ENCODE peak calls at places on chromosome 11, in seven cellular contexts. One of them, this sample, is unnamed.

GRCh38 chr11:34208266-34209135 is 103.1 kb downstream of the NAT10 start:
- DNase-seq in fibroblast of mammary gland: peak; percentile 30
- DNase-seq in AG10803: no peak
- DNase-seq in pancreas: no peak
- DNase-seq in ovary: no peak
- DNase-seq in upper lobe of right lung: no peak
- DNase-seq in GM12878: no peak
- DNase-seq in this sample: peak; percentile 59

GRCh38 chr11:126175261-126175885 is 36.1 kb downstream of the RPUSD4 start:
- DNase-seq in fibroblast of mammary gland: peak; percentile 54
- DNase-seq in AG10803: peak; percentile 66
- DNase-seq in pancreas: no peak
- DNase-seq in ovary: no peak
- DNase-seq in upper lobe of right lung: no peak
- DNase-seq in GM12878: no peak
- DNase-seq in this sample: peak; percentile 65

GRCh38 chr11:113839842-113840241 is 35.5 kb downstream of the USP28 start:
- DNase-seq in fibroblast of mammary gland: no peak
- DNase-seq in AG10803: no peak
- DNase-seq in pancreas: no peak
- DNase-seq in ovary: no peak
- DNase-seq in upper lobe of right lung: no peak
- DNase-seq in GM12878: peak; percentile 47
- DNase-seq in this sample: no peak

GRCh38 chr11:107293677-107294344 is 163.8 kb downstream of the CWF19L2 start:
- DNase-seq in fibroblast of mammary gland: no peak
- DNase-seq in AG10803: no peak
- DNase-seq in pancreas: no peak
- DNase-seq in ovary: no peak
- DNase-seq in upper lobe of right lung: no peak
- DNase-seq in GM12878: no peak
- DNase-seq in this sample: no peak

GRCh38 chr11:57940044-57940781 is 83.5 kb upstream of the OR9Q1 start:
- DNase-seq in fibroblast of mammary gland: no peak
- DNase-seq in AG10803: no peak
- DNase-seq in pancreas: no peak
- DNase-seq in ovary: no peak
- DNase-seq in upper lobe of right lung: no peak
- DNase-seq in GM12878: no peak
- DNase-seq in this sample: no peak

GRCh38 chr11:74570266-74571061 is 21.9 kb upstream of the POLD3 start:
- DNase-seq in fibroblast of mammary gland: peak; percentile 52
- DNase-seq in AG10803: peak; percentile 37
- DNase-seq in pancreas: no peak
- DNase-seq in ovary: peak; percentile 58
- DNase-seq in upper lobe of right lung: no peak
- DNase-seq in GM12878: no peak
- DNase-seq in this sample: peak; percentile 60

GRCh38 chr11:32006799-32007388 is 84.0 kb upstream of the RCN1 start:
- DNase-seq in fibroblast of mammary gland: peak; percentile 50
- DNase-seq in AG10803: peak; percentile 54
- DNase-seq in pancreas: no peak
- DNase-seq in ovary: no peak
- DNase-seq in upper lobe of right lung: no peak
- DNase-seq in GM12878: peak; percentile 11
- DNase-seq in this sample: peak; percentile 60

GRCh38 chr11:119828819-119829218 is 99.8 kb upstream of the NECTIN1 start:
- DNase-seq in fibroblast of mammary gland: no peak
- DNase-seq in AG10803: no peak
- DNase-seq in pancreas: no peak
- DNase-seq in ovary: no peak
- DNase-seq in upper lobe of right lung: no peak
- DNase-seq in GM12878: no peak
- DNase-seq in this sample: no peak

GRCh38 chr11:66701432-66702240 is 23.9 kb upstream of the RBM4B start:
- DNase-seq in fibroblast of mammary gland: no peak
- DNase-seq in AG10803: no peak
- DNase-seq in pancreas: no peak
- DNase-seq in ovary: no peak
- DNase-seq in upper lobe of right lung: no peak
- DNase-seq in GM12878: no peak
- DNase-seq in this sample: peak; percentile 4

GRCh38 chr11:65316979-65317786 is 2.5 kb downstream of the CDC42EP2 start:
- DNase-seq in fibroblast of mammary gland: peak; percentile 84
- DNase-seq in AG10803: peak; percentile 94
- DNase-seq in pancreas: no peak
- DNase-seq in ovary: peak; percentile 78
- DNase-seq in upper lobe of right lung: peak; percentile 70
- DNase-seq in GM12878: no peak
- DNase-seq in this sample: peak; percentile 97

GRCh38 chr11:109338131-109338530 is 83.9 kb upstream of the C11orf87 start:
- DNase-seq in fibroblast of mammary gland: no peak
- DNase-seq in AG10803: peak; percentile 3
- DNase-seq in pancreas: no peak
- DNase-seq in ovary: no peak
- DNase-seq in upper lobe of right lung: no peak
- DNase-seq in GM12878: no peak
- DNase-seq in this sample: peak; percentile 31

GRCh38 chr11:129836979-129837378 is 21.3 kb downstream of the TMEM45B start:
- DNase-seq in fibroblast of mammary gland: no peak
- DNase-seq in AG10803: no peak
- DNase-seq in pancreas: no peak
- DNase-seq in ovary: no peak
- DNase-seq in upper lobe of right lung: no peak
- DNase-seq in GM12878: no peak
- DNase-seq in this sample: no peak

GRCh38 chr11:68276864-68277263 is 5.1 kb upstream of the C11orf24 start:
- DNase-seq in fibroblast of mammary gland: no peak
- DNase-seq in AG10803: no peak
- DNase-seq in pancreas: no peak
- DNase-seq in ovary: no peak
- DNase-seq in upper lobe of right lung: no peak
- DNase-seq in GM12878: no peak
- DNase-seq in this sample: no peak

GRCh38 chr11:64539239-64539638 is 51.8 kb upstream of the SLC22A12 start:
- DNase-seq in fibroblast of mammary gland: no peak
- DNase-seq in AG10803: no peak
- DNase-seq in pancreas: no peak
- DNase-seq in ovary: no peak
- DNase-seq in upper lobe of right lung: peak; percentile 38
- DNase-seq in GM12878: no peak
- DNase-seq in this sample: no peak

GRCh38 chr11:118437736-118438125 is 1.4 kb downstream of the KMT2A start:
- DNase-seq in fibroblast of mammary gland: peak; percentile 12
- DNase-seq in AG10803: no peak
- DNase-seq in pancreas: peak; percentile 61
- DNase-seq in ovary: peak; percentile 53
- DNase-seq in upper lobe of right lung: no peak
- DNase-seq in GM12878: no peak
- DNase-seq in this sample: no peak

GRCh38 chr11:124085583-124085982 is 29.7 kb upstream of the VWA5A start:
- DNase-seq in fibroblast of mammary gland: no peak
- DNase-seq in AG10803: no peak
- DNase-seq in pancreas: no peak
- DNase-seq in ovary: no peak
- DNase-seq in upper lobe of right lung: no peak
- DNase-seq in GM12878: no peak
- DNase-seq in this sample: no peak

GRCh38 chr11:68383976-68384501 is 71.6 kb downstream of the LRP5 start:
- DNase-seq in fibroblast of mammary gland: peak; percentile 35
- DNase-seq in AG10803: peak; percentile 45
- DNase-seq in pancreas: peak; percentile 69
- DNase-seq in ovary: peak; percentile 72
- DNase-seq in upper lobe of right lung: no peak
- DNase-seq in GM12878: no peak
- DNase-seq in this sample: peak; percentile 52

GRCh38 chr11:23856654-23857053 is 640.2 kb upstream of the LUZP2 start:
- DNase-seq in fibroblast of mammary gland: peak; percentile 89
- DNase-seq in AG10803: peak; percentile 71
- DNase-seq in pancreas: no peak
- DNase-seq in ovary: no peak
- DNase-seq in upper lobe of right lung: no peak
- DNase-seq in GM12878: no peak
- DNase-seq in this sample: peak; percentile 49
- TF ChIP-seq CTCF in fibroblast of mammary gland: no peak
- TF ChIP-seq CTCF in AG10803: no peak
- TF ChIP-seq CTCF in pancreas: no peak
- TF ChIP-seq CTCF in ovary: no peak
- TF ChIP-seq CTCF in upper lobe of right lung: no peak
- TF ChIP-seq CTCF in GM12878: no peak
- TF ChIP-seq CTCF in this sample: no peak

GRCh38 chr11:45900916-45901617 is 6.0 kb downstream of the FREY1 start:
- DNase-seq in fibroblast of mammary gland: no peak
- DNase-seq in AG10803: peak; percentile 25
- DNase-seq in pancreas: peak; percentile 90
- DNase-seq in ovary: peak; percentile 60
- DNase-seq in upper lobe of right lung: no peak
- DNase-seq in GM12878: no peak
- DNase-seq in this sample: peak; percentile 25
- H3K4me3 ChIP-seq in fibroblast of mammary gland: peak overlapping the region; percentile 46
- H3K4me3 ChIP-seq in AG10803: peak overlapping the region; percentile 57
- H3K4me3 ChIP-seq in pancreas: peak overlapping the region; percentile 65
- H3K4me3 ChIP-seq in ovary: peak overlapping the region; percentile 38
- H3K4me3 ChIP-seq in upper lobe of right lung: no peak overlapping the region
- H3K4me3 ChIP-seq in GM12878: no peak overlapping the region
- H3K4me3 ChIP-seq in this sample: peak overlapping the region; percentile 73

GRCh38 chr11:83285771-83286528 is at the start of gene CCDC90B:
- DNase-seq in fibroblast of mammary gland: peak; percentile 98
- DNase-seq in AG10803: peak; percentile 98
- DNase-seq in pancreas: peak; percentile 95
- DNase-seq in ovary: peak; percentile 95
- DNase-seq in upper lobe of right lung: peak; percentile 96
- DNase-seq in GM12878: peak; percentile 96
- DNase-seq in this sample: peak; percentile 99
- TF ChIP-seq CTCF in fibroblast of mammary gland: peak; percentile 14
- TF ChIP-seq CTCF in AG10803: peak; percentile 44
- TF ChIP-seq CTCF in pancreas: no peak
- TF ChIP-seq CTCF in ovary: no peak
- TF ChIP-seq CTCF in upper lobe of right lung: no peak
- TF ChIP-seq CTCF in GM12878: peak; percentile 30
- TF ChIP-seq CTCF in this sample: no peak

GRCh38 chr11:10351435-10351767 is 46.5 kb downstream of the ADM start:
- DNase-seq in fibroblast of mammary gland: no peak
- DNase-seq in AG10803: no peak
- DNase-seq in pancreas: no peak
- DNase-seq in ovary: no peak
- DNase-seq in upper lobe of right lung: no peak
- DNase-seq in GM12878: no peak
- DNase-seq in this sample: no peak

GRCh38 chr11:10352911-10353550 is 48.2 kb downstream of the ADM start:
- DNase-seq in fibroblast of mammary gland: no peak
- DNase-seq in AG10803: no peak
- DNase-seq in pancreas: no peak
- DNase-seq in ovary: no peak
- DNase-seq in upper lobe of right lung: no peak
- DNase-seq in GM12878: no peak
- DNase-seq in this sample: no peak

GRCh38 chr11:10349806-10350205 is 44.9 kb downstream of the ADM start:
- DNase-seq in fibroblast of mammary gland: no peak
- DNase-seq in AG10803: no peak
- DNase-seq in pancreas: no peak
- DNase-seq in ovary: no peak
- DNase-seq in upper lobe of right lung: no peak
- DNase-seq in GM12878: no peak
- DNase-seq in this sample: no peak

GRCh38 chr11:10350341-10350740 is 45.5 kb downstream of the ADM start:
- DNase-seq in fibroblast of mammary gland: peak; percentile 78
- DNase-seq in AG10803: peak; percentile 75
- DNase-seq in pancreas: no peak
- DNase-seq in ovary: no peak
- DNase-seq in upper lobe of right lung: no peak
- DNase-seq in GM12878: no peak
- DNase-seq in this sample: peak; percentile 54

GRCh38 chr11:10351768-10352641 is 47.1 kb downstream of the ADM start:
- DNase-seq in fibroblast of mammary gland: peak; percentile 89
- DNase-seq in AG10803: peak; percentile 84
- DNase-seq in pancreas: no peak
- DNase-seq in ovary: peak; percentile 78
- DNase-seq in upper lobe of right lung: no peak
- DNase-seq in GM12878: no peak
- DNase-seq in this sample: peak; percentile 86
- H3K4me3 ChIP-seq in fibroblast of mammary gland: no peak overlapping the region
- H3K4me3 ChIP-seq in AG10803: no peak overlapping the region
- H3K4me3 ChIP-seq in pancreas: no peak overlapping the region
- H3K4me3 ChIP-seq in ovary: no peak overlapping the region
- H3K4me3 ChIP-seq in upper lobe of right lung: no peak overlapping the region
- H3K4me3 ChIP-seq in GM12878: no peak overlapping the region
- H3K4me3 ChIP-seq in this sample: no peak overlapping the region

DNA sequence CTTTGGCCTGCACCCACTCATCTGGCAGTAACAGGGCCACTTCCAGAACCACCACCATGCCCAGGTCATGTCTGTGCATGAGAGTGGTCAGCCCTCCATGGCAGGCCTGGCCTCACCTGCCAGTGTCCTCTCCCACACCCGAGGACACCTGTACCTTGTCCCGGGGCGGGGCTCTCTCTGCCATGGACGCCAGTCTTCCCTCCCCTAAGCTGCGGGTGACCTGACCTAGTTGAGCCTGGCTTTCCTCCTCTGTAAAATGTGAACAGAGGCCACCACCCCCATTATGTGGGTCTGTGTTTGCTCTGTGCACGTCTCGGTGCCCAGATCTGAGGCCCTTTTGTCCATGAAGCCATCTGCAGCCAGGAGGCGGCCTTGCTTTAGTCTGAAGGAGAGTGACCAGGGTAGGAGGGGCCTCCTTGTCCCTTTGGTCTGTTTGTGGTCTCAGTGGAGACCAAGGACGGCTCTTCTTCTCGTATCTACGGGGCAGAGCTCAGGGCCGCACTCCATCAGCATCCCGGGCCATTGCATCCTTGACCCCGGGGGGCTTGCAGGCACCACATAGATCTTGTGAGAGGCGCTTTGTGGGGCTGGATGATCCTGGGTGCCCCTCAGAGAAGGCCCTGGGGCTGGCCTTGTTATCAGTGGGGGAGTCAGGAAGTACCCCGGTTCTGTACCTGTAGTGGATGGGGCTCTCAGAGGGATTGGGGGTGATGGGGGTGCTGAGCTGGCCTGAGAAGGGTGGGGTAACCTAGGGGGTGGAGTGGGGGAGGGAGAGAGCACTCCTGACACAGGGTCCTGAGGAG is 121.6 kb downstream of the KCNQ1 start:
- DNase-seq in fibroblast of mammary gland: no peak
- DNase-seq in AG10803: no peak
- DNase-seq in pancreas: peak; percentile 54
- DNase-seq in ovary: no peak
- DNase-seq in upper lobe of right lung: peak; percentile 52
- DNase-seq in GM12878: no peak
- DNase-seq in this sample: peak; percentile 3
- TF ChIP-seq CTCF in fibroblast of mammary gland: no peak
- TF ChIP-seq CTCF in AG10803: no peak
- TF ChIP-seq CTCF in pancreas: no peak
- TF ChIP-seq CTCF in ovary: no peak
- TF ChIP-seq CTCF in upper lobe of right lung: no peak
- TF ChIP-seq CTCF in GM12878: peak; percentile 17
- TF ChIP-seq CTCF in this sample: peak; percentile 11

DNA sequence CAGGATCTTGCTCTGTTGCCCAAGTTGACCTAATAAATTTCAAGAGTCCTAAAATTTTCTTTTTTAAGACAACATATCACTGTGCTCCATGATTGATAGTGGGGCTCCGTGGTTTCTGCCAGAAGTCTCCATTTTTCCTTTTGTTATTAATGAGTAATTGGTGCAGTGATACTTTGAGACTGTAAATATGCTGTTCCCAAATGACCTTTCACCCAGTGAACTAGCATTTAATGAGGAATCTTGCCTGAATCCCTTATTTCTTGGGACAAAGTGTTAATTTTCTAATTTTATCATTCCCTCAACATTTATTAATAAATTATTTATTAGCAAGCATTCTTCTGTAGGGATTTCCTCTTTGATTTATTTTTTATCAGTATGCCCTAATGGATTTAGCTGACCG is 2.3 kb upstream of the DHCR7 start:
- DNase-seq in fibroblast of mammary gland: no peak
- DNase-seq in AG10803: no peak
- DNase-seq in pancreas: no peak
- DNase-seq in ovary: no peak
- DNase-seq in upper lobe of right lung: no peak
- DNase-seq in GM12878: no peak
- DNase-seq in this sample: no peak
- H3K4me3 ChIP-seq in fibroblast of mammary gland: no peak overlapping the region
- H3K4me3 ChIP-seq in AG10803: no peak overlapping the region
- H3K4me3 ChIP-seq in pancreas: no peak overlapping the region
- H3K4me3 ChIP-seq in ovary: no peak overlapping the region
- H3K4me3 ChIP-seq in upper lobe of right lung: no peak overlapping the region
- H3K4me3 ChIP-seq in GM12878: no peak overlapping the region
- H3K4me3 ChIP-seq in this sample: no peak overlapping the region

This sample was measured in fibroblast of the aortic adventitia.